ENCODE peak calls at places on chromosome 1, in nine cellular contexts. One of them, this sample, is unnamed.

GRCh38 chr1:18145851-18146618 is 38.4 kb downstream of the IGSF21 start:
- DNase-seq in Caco-2: no peak
- DNase-seq in OCI-LY7: no peak
- DNase-seq in nucleus accumbens: no peak
- DNase-seq in germinal center: no peak
- DNase-seq in mucosa of gallbladder: no peak
- DNase-seq in SK-N-SH: no peak
- DNase-seq in AG08395: no peak
- DNase-seq in kidney tubule cell: peak
- DNase-seq in this sample: no peak

GRCh38 chr1:241802849-241803248 is 45.2 kb upstream of the EXO1 start:
- DNase-seq in Caco-2: no peak
- DNase-seq in OCI-LY7: no peak
- DNase-seq in nucleus accumbens: no peak
- DNase-seq in germinal center: no peak
- DNase-seq in mucosa of gallbladder: no peak
- DNase-seq in SK-N-SH: no peak
- DNase-seq in AG08395: no peak
- DNase-seq in kidney tubule cell: peak
- DNase-seq in this sample: no peak

GRCh38 chr1:25867210-25867991 is 8.1 kb downstream of the PAQR7 start:
- DNase-seq in Caco-2: peak
- DNase-seq in OCI-LY7: no peak
- DNase-seq in nucleus accumbens: no peak
- DNase-seq in germinal center: no peak
- DNase-seq in mucosa of gallbladder: peak
- DNase-seq in SK-N-SH: no peak
- DNase-seq in AG08395: no peak
- DNase-seq in kidney tubule cell: peak
- DNase-seq in this sample: peak

GRCh38 chr1:22107126-22107525 is 35.8 kb downstream of the WNT4 start:
- DNase-seq in Caco-2: no peak
- DNase-seq in OCI-LY7: no peak
- DNase-seq in nucleus accumbens: no peak
- DNase-seq in germinal center: no peak
- DNase-seq in mucosa of gallbladder: no peak
- DNase-seq in SK-N-SH: no peak
- DNase-seq in AG08395: no peak
- DNase-seq in kidney tubule cell: peak
- DNase-seq in this sample: no peak

GRCh38 chr1:154972517-154973343 is 1.8 kb upstream of the CKS1B start:
- DNase-seq in Caco-2: peak
- DNase-seq in OCI-LY7: no peak
- DNase-seq in nucleus accumbens: no peak
- DNase-seq in germinal center: no peak
- DNase-seq in mucosa of gallbladder: peak
- DNase-seq in SK-N-SH: no peak
- DNase-seq in AG08395: peak
- DNase-seq in kidney tubule cell: peak
- DNase-seq in this sample: no peak

GRCh38 chr1:46551597-46552095 is at the start of gene KNCN:
- DNase-seq in Caco-2: no peak
- DNase-seq in OCI-LY7: no peak
- DNase-seq in nucleus accumbens: no peak
- DNase-seq in germinal center: no peak
- DNase-seq in mucosa of gallbladder: no peak
- DNase-seq in SK-N-SH: no peak
- DNase-seq in AG08395: no peak
- DNase-seq in kidney tubule cell: no peak
- DNase-seq in this sample: no peak

GRCh38 chr1:202516434-202516877 is 168.0 kb downstream of the PPP1R12B start:
- DNase-seq in Caco-2: no peak
- DNase-seq in OCI-LY7: no peak
- DNase-seq in nucleus accumbens: no peak
- DNase-seq in germinal center: no peak
- DNase-seq in mucosa of gallbladder: no peak
- DNase-seq in SK-N-SH: peak
- DNase-seq in AG08395: no peak
- DNase-seq in kidney tubule cell: no peak
- DNase-seq in this sample: no peak

GRCh38 chr1:23810818-23811420 is 10.4 kb upstream of the GALE start:
- DNase-seq in Caco-2: no peak
- DNase-seq in OCI-LY7: peak
- DNase-seq in nucleus accumbens: no peak
- DNase-seq in germinal center: peak
- DNase-seq in mucosa of gallbladder: peak
- DNase-seq in SK-N-SH: peak
- DNase-seq in AG08395: peak
- DNase-seq in kidney tubule cell: peak
- DNase-seq in this sample: peak

GRCh38 chr1:33350611-33351280 is 29.8 kb upstream of the A3GALT2 start:
- DNase-seq in Caco-2: no peak
- DNase-seq in OCI-LY7: no peak
- DNase-seq in nucleus accumbens: no peak
- DNase-seq in germinal center: no peak
- DNase-seq in mucosa of gallbladder: no peak
- DNase-seq in SK-N-SH: no peak
- DNase-seq in AG08395: no peak
- DNase-seq in kidney tubule cell: no peak
- DNase-seq in this sample: peak

GRCh38 chr1:221087919-221088318 is 208.7 kb downstream of the HLX start:
- DNase-seq in Caco-2: no peak
- DNase-seq in OCI-LY7: no peak
- DNase-seq in nucleus accumbens: no peak
- DNase-seq in germinal center: no peak
- DNase-seq in mucosa of gallbladder: no peak
- DNase-seq in SK-N-SH: no peak
- DNase-seq in AG08395: no peak
- DNase-seq in kidney tubule cell: no peak
- DNase-seq in this sample: no peak

GRCh38 chr1:21553116-21553926 is 44.1 kb downstream of the ALPL start:
- DNase-seq in Caco-2: no peak
- DNase-seq in OCI-LY7: no peak
- DNase-seq in nucleus accumbens: no peak
- DNase-seq in germinal center: no peak
- DNase-seq in mucosa of gallbladder: no peak
- DNase-seq in SK-N-SH: no peak
- DNase-seq in AG08395: peak
- DNase-seq in kidney tubule cell: peak
- DNase-seq in this sample: no peak

GRCh38 chr1:91080650-91081049 is 58.8 kb upstream of the ZNF644 start:
- DNase-seq in Caco-2: no peak
- DNase-seq in OCI-LY7: no peak
- DNase-seq in nucleus accumbens: no peak
- DNase-seq in germinal center: no peak
- DNase-seq in mucosa of gallbladder: no peak
- DNase-seq in SK-N-SH: no peak
- DNase-seq in AG08395: peak
- DNase-seq in kidney tubule cell: peak
- DNase-seq in this sample: no peak

GRCh38 chr1:16992102-16992501 is 11.7 kb upstream of the MFAP2 start:
- DNase-seq in Caco-2: no peak
- DNase-seq in OCI-LY7: no peak
- DNase-seq in nucleus accumbens: no peak
- DNase-seq in germinal center: no peak
- DNase-seq in mucosa of gallbladder: no peak
- DNase-seq in SK-N-SH: no peak
- DNase-seq in AG08395: no peak
- DNase-seq in kidney tubule cell: no peak
- DNase-seq in this sample: no peak

GRCh38 chr1:6041432-6042062 is 4.1 kb upstream of the KCNAB2 start:
- DNase-seq in Caco-2: no peak
- DNase-seq in OCI-LY7: no peak
- DNase-seq in nucleus accumbens: no peak
- DNase-seq in germinal center: no peak
- DNase-seq in mucosa of gallbladder: no peak
- DNase-seq in SK-N-SH: peak
- DNase-seq in AG08395: peak
- DNase-seq in kidney tubule cell: peak
- DNase-seq in this sample: peak

GRCh38 chr1:41578712-41579335 is 94.3 kb upstream of the EDN2 start:
- DNase-seq in Caco-2: no peak
- DNase-seq in OCI-LY7: peak
- DNase-seq in nucleus accumbens: no peak
- DNase-seq in germinal center: no peak
- DNase-seq in mucosa of gallbladder: no peak
- DNase-seq in SK-N-SH: peak
- DNase-seq in AG08395: no peak
- DNase-seq in kidney tubule cell: peak
- DNase-seq in this sample: peak

GRCh38 chr1:21936366-21937031 is 611 bp downstream of the HSPG2 start:
- DNase-seq in Caco-2: no peak
- DNase-seq in OCI-LY7: no peak
- DNase-seq in nucleus accumbens: no peak
- DNase-seq in germinal center: no peak
- DNase-seq in mucosa of gallbladder: no peak
- DNase-seq in SK-N-SH: no peak
- DNase-seq in AG08395: no peak
- DNase-seq in kidney tubule cell: no peak
- DNase-seq in this sample: peak

GRCh38 chr1:74673351-74674111 is at the start of gene ERICH3:
- DNase-seq in Caco-2: no peak
- DNase-seq in OCI-LY7: no peak
- DNase-seq in nucleus accumbens: peak
- DNase-seq in germinal center: no peak
- DNase-seq in mucosa of gallbladder: no peak
- DNase-seq in SK-N-SH: peak
- DNase-seq in AG08395: peak
- DNase-seq in kidney tubule cell: peak
- DNase-seq in this sample: peak

GRCh38 chr1:115338457-115338820 is 390 bp upstream of the NGF start:
- DNase-seq in Caco-2: no peak
- DNase-seq in OCI-LY7: no peak
- DNase-seq in nucleus accumbens: no peak
- DNase-seq in germinal center: no peak
- DNase-seq in mucosa of gallbladder: no peak
- DNase-seq in SK-N-SH: no peak
- DNase-seq in AG08395: no peak
- DNase-seq in kidney tubule cell: no peak
- DNase-seq in this sample: no peak

GRCh38 chr1:42052300-42052699 is 100.9 kb upstream of the GUCA2B start:
- DNase-seq in Caco-2: no peak
- DNase-seq in OCI-LY7: no peak
- DNase-seq in nucleus accumbens: no peak
- DNase-seq in germinal center: no peak
- DNase-seq in mucosa of gallbladder: no peak
- DNase-seq in SK-N-SH: no peak
- DNase-seq in AG08395: no peak
- DNase-seq in kidney tubule cell: no peak
- DNase-seq in this sample: peak

GRCh38 chr1:197268012-197268411 is at the start of gene CRB1:
- DNase-seq in Caco-2: no peak
- DNase-seq in OCI-LY7: peak
- DNase-seq in nucleus accumbens: peak
- DNase-seq in germinal center: no peak
- DNase-seq in mucosa of gallbladder: no peak
- DNase-seq in SK-N-SH: peak
- DNase-seq in AG08395: peak
- DNase-seq in kidney tubule cell: no peak
- DNase-seq in this sample: no peak

GRCh38 chr1:55255901-55256300 is 40.7 kb upstream of the USP24 start:
- DNase-seq in Caco-2: no peak
- DNase-seq in OCI-LY7: no peak
- DNase-seq in nucleus accumbens: no peak
- DNase-seq in germinal center: no peak
- DNase-seq in mucosa of gallbladder: no peak
- DNase-seq in SK-N-SH: no peak
- DNase-seq in AG08395: no peak
- DNase-seq in kidney tubule cell: no peak
- DNase-seq in this sample: no peak

GRCh38 chr1:175824079-175824478 is 80.7 kb upstream of the TNR start:
- DNase-seq in Caco-2: no peak
- DNase-seq in OCI-LY7: peak
- DNase-seq in nucleus accumbens: no peak
- DNase-seq in germinal center: no peak
- DNase-seq in mucosa of gallbladder: no peak
- DNase-seq in SK-N-SH: no peak
- DNase-seq in AG08395: no peak
- DNase-seq in kidney tubule cell: no peak
- DNase-seq in this sample: peak

GRCh38 chr1:69315823-69316222 is 251.9 kb upstream of the LRRC7 start:
- DNase-seq in Caco-2: no peak
- DNase-seq in OCI-LY7: no peak
- DNase-seq in nucleus accumbens: no peak
- DNase-seq in germinal center: no peak
- DNase-seq in mucosa of gallbladder: peak
- DNase-seq in SK-N-SH: peak
- DNase-seq in AG08395: no peak
- DNase-seq in kidney tubule cell: no peak
- DNase-seq in this sample: peak

GRCh38 chr1:97565886-97566285 is 354.9 kb downstream of the DPYD start:
- DNase-seq in Caco-2: no peak
- DNase-seq in OCI-LY7: no peak
- DNase-seq in nucleus accumbens: no peak
- DNase-seq in germinal center: no peak
- DNase-seq in mucosa of gallbladder: no peak
- DNase-seq in SK-N-SH: no peak
- DNase-seq in AG08395: no peak
- DNase-seq in kidney tubule cell: no peak
- DNase-seq in this sample: no peak

GRCh38 chr1:53536606-53537005 is 77.4 kb downstream of the DMRTB1 start:
- DNase-seq in Caco-2: no peak
- DNase-seq in OCI-LY7: no peak
- DNase-seq in nucleus accumbens: no peak
- DNase-seq in germinal center: no peak
- DNase-seq in mucosa of gallbladder: no peak
- DNase-seq in SK-N-SH: no peak
- DNase-seq in AG08395: no peak
- DNase-seq in kidney tubule cell: no peak
- DNase-seq in this sample: no peak

GRCh38 chr1:12549106-12549459 is 68.9 kb downstream of the DHRS3 start:
- DNase-seq in Caco-2: no peak
- DNase-seq in OCI-LY7: no peak
- DNase-seq in nucleus accumbens: no peak
- DNase-seq in germinal center: no peak
- DNase-seq in mucosa of gallbladder: no peak
- DNase-seq in SK-N-SH: no peak
- DNase-seq in AG08395: peak
- DNase-seq in kidney tubule cell: no peak
- DNase-seq in this sample: peak

GRCh38 chr1:35539073-35539823 is 18.0 kb downstream of the KIAA0319L start:
- DNase-seq in Caco-2: no peak
- DNase-seq in OCI-LY7: no peak
- DNase-seq in nucleus accumbens: no peak
- DNase-seq in germinal center: no peak
- DNase-seq in mucosa of gallbladder: no peak
- DNase-seq in SK-N-SH: no peak
- DNase-seq in AG08395: peak
- DNase-seq in kidney tubule cell: no peak
- DNase-seq in this sample: no peak

GRCh38 chr1:23555225-23555801 is 4.0 kb downstream of the ID3 start:
- DNase-seq in Caco-2: no peak
- DNase-seq in OCI-LY7: peak
- DNase-seq in nucleus accumbens: no peak
- DNase-seq in germinal center: no peak
- DNase-seq in mucosa of gallbladder: no peak
- DNase-seq in SK-N-SH: no peak
- DNase-seq in AG08395: no peak
- DNase-seq in kidney tubule cell: no peak
- DNase-seq in this sample: peak

GRCh38 chr1:217027403-217028080 is 304.3 kb upstream of the ESRRG start:
- DNase-seq in Caco-2: no peak
- DNase-seq in OCI-LY7: peak
- DNase-seq in nucleus accumbens: no peak
- DNase-seq in germinal center: no peak
- DNase-seq in mucosa of gallbladder: no peak
- DNase-seq in SK-N-SH: no peak
- DNase-seq in AG08395: no peak
- DNase-seq in kidney tubule cell: peak
- DNase-seq in this sample: no peak

GRCh38 chr1:169146536-169147214 is 40.2 kb downstream of the ATP1B1 start:
- DNase-seq in Caco-2: no peak
- DNase-seq in OCI-LY7: no peak
- DNase-seq in nucleus accumbens: no peak
- DNase-seq in germinal center: no peak
- DNase-seq in mucosa of gallbladder: peak
- DNase-seq in SK-N-SH: no peak
- DNase-seq in AG08395: no peak
- DNase-seq in kidney tubule cell: peak
- DNase-seq in this sample: peak

GRCh38 chr1:94014635-94015488 is 105.6 kb upstream of the GCLM start:
- DNase-seq in Caco-2: no peak
- DNase-seq in OCI-LY7: no peak
- DNase-seq in nucleus accumbens: no peak
- DNase-seq in germinal center: no peak
- DNase-seq in mucosa of gallbladder: no peak
- DNase-seq in SK-N-SH: no peak
- DNase-seq in AG08395: peak
- DNase-seq in kidney tubule cell: no peak
- DNase-seq in this sample: no peak

This sample was measured in DMS53.